ENCODE peak calls at places on chromosomes 3 and 15, in six cellular contexts. P is tibial artery, G is PC-3, O is prostate gland, S is RWPE1, F is lower lobe of right lung. L is an unnamed sample.

GRCh38 chr15:31434418-31435255 is 108.0 kb downstream of the KLF13 start:
- DNase-seq in F (peak), O (no peak), G (peak), S (peak), P (no peak), L (peak)

GRCh38 chr15:75149911-75150709 is 51.6 kb upstream of the C15orf39 start:
- DNase-seq in F (no peak), P (no peak), O (no peak), S (peak), G (peak), L (peak)

GRCh38 chr3:172410702-172411477 is 37.4 kb downstream of the GHSR start:
- DNase-seq in P (no peak), F (no peak), G (no peak), S (no peak), O (no peak), L (no peak)

GRCh38 chr3:108719178-108719577 is 38.0 kb downstream of the RETNLB start:
- DNase-seq in S (no peak), P (no peak), F (no peak), G (no peak), O (no peak), L (no peak)

GRCh38 chr3:45426161-45426560 is 37.8 kb downstream of the LARS2 start:
- DNase-seq in G (no peak), S (no peak), O (no peak), P (no peak), F (peak), L (no peak)

GRCh38 chr3:55490194-55490913 is 3.2 kb upstream of the WNT5A start:
- DNase-seq in G (peak), P (no peak), S (no peak), O (no peak), F (no peak), L (no peak)

GRCh38 chr15:42137461-42138261 is 18.8 kb downstream of the PLA2G4F start:
- DNase-seq in S (peak), F (no peak), G (peak), P (peak), O (no peak), L (peak)

GRCh38 chr3:71949403-71949802 is 164.5 kb upstream of the PROK2 start:
- DNase-seq in G (no peak), P (no peak), O (no peak), F (no peak), S (no peak), L (no peak)

GRCh38 chr3:142947352-142947751 is 16.1 kb downstream of the PAQR9 start:
- DNase-seq in G (no peak), P (no peak), F (no peak), O (no peak), S (no peak), L (peak)

GRCh38 chr3:67610458-67610857 is 44.0 kb downstream of the SUCLG2 start:
- DNase-seq in P (no peak), F (no peak), G (peak), S (no peak), O (no peak), L (peak)

GRCh38 chr3:43218921-43219320 is 67.4 kb upstream of the SNRK start:
- DNase-seq in S (no peak), P (no peak), G (no peak), F (no peak), O (no peak), L (no peak)

GRCh38 chr3:168620854-168621253 is 525.1 kb upstream of the GOLIM4 start:
- DNase-seq in O (no peak), G (peak), P (no peak), S (peak), F (no peak), L (peak)

GRCh38 chr15:99421172-99421656 is 144.6 kb upstream of the MEF2A start:
- DNase-seq in S (no peak), F (no peak), P (peak), O (no peak), G (no peak), L (no peak)

GRCh38 chr15:64070965-64071851 is 22.4 kb downstream of the CIAO2A start:
- DNase-seq in G (peak), F (no peak), O (no peak), P (peak), S (peak), L (peak)

GRCh38 chr3:14788644-14789043 is 30.1 kb upstream of the FGD5 start:
- DNase-seq in S (no peak), O (no peak), G (no peak), P (no peak), F (no peak), L (no peak)

GRCh38 chr3:127172211-127172610 is 20.7 kb upstream of the PRR23E start:
- DNase-seq in O (no peak), S (no peak), F (no peak), G (no peak), P (no peak), L (no peak)

GRCh38 chr3:31614162-31614921 is 81.6 kb downstream of the STT3B start:
- DNase-seq in O (no peak), P (no peak), F (no peak), G (peak), S (peak), L (peak)

GRCh38 chr3:69012836-69013255 is 638 bp downstream of the EOGT start:
- DNase-seq in P (peak), O (peak), G (peak), F (peak), S (peak), L (peak)

GRCh38 chr3:18349197-18349798 is 75.8 kb downstream of the SATB1 start:
- DNase-seq in O (no peak), G (no peak), F (no peak), P (no peak), S (no peak), L (no peak)

GRCh38 chr3:18355819-18356218 is 69.3 kb downstream of the SATB1 start:
- DNase-seq in O (no peak), F (no peak), G (no peak), S (no peak), P (no peak), L (no peak)

GRCh38 chr3:18354706-18355105 is 70.4 kb downstream of the SATB1 start:
- DNase-seq in O (no peak), G (no peak), S (no peak), P (no peak), F (no peak), L (peak)

GRCh38 chr3:18351069-18351628 is 74.0 kb downstream of the SATB1 start:
- DNase-seq in O (no peak), F (no peak), S (no peak), G (no peak), P (no peak), L (no peak)

GRCh38 chr3:18351823-18352744 is 73.1 kb downstream of the SATB1 start:
- DNase-seq in P (peak), G (peak), S (no peak), O (peak), F (peak), L (no peak)
- H3K27ac ChIP-seq in P (no peak), G (no peak), S (no peak), O (peak), F (no peak), L (no peak)

GRCh38 chr15:65836665-65837064 is 32.6 kb upstream of the RAB11A start:
- DNase-seq in S (no peak), P (no peak), G (no peak), F (no peak), O (no peak), L (no peak)

GRCh38 chr15:65837301-65838283 is 31.7 kb upstream of the RAB11A start:
- DNase-seq in F (no peak), P (no peak), G (no peak), S (no peak), O (no peak), L (no peak)

GRCh38 chr15:65839985-65840384 is 29.3 kb upstream of the RAB11A start:
- DNase-seq in O (no peak), P (no peak), S (no peak), G (no peak), F (no peak), L (no peak)

GRCh38 chr15:65839354-65839901 is 29.9 kb upstream of the RAB11A start:
- DNase-seq in P (no peak), F (no peak), O (no peak), S (no peak), G (no peak), L (no peak)

GRCh38 chr15:65841121-65841930 is 28.0 kb upstream of the RAB11A start:
- DNase-seq in F (peak), P (peak), G (no peak), S (no peak), O (no peak), L (peak)
- H3K27ac ChIP-seq in F (peak), P (peak), G (no peak), S (no peak), O (no peak), L (peak)

DNA sequence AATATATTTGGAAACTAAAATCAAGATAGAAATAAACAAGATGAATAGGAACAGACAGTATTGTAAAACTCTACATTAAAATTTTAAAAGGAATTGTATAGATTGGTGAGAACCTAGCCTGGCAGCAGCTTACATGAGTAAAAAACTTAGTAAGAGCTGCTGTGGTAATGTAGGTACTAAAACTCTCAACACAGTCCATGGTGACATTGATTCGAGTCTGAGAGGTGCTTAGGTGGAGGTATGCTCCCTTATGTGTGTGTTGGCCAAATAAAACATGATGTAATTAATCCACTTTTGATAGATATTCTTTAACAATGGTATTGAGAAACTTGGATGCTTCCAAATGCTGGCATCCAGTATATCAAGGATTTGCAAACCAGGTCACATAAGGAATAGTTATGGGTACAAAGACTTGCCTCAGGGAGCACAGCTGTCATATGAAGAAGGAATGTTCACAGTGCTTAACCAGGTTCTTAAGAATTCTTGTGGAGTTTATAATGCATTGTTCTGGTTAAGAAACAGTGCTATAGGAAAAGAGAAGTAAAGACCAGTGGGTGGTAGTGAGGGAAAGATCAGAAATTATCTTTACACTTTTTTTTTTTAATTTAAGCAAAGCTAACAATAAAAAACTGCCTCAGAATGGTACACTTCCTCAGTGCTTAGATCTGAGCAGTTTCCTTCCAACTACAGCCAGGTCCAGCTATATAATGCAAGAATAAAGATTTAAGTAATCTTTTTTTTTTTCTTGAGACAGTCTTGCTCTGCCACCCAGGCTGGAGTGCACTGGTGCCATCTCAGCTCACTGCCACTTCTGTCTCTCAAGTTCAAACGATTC is 24.6 kb upstream of the IL20RB start:
- DNase-seq in O (peak), P (no peak), F (no peak), G (no peak), S (no peak), L (no peak)
- H3K27ac ChIP-seq in O (no peak), P (no peak), F (peak), G (peak), S (peak), L (no peak)

GRCh38 chr3:147089286-147089685 is 317.1 kb downstream of the ZIC4 start:
- DNase-seq in P (no peak), F (no peak), O (no peak), G (no peak), S (no peak), L (no peak)
- H3K27ac ChIP-seq in P (no peak), F (no peak), O (no peak), G (no peak), S (no peak), L (no peak)

GRCh38 chr15:79064496-79064895 is 26.1 kb downstream of the RASGRF1 start:
- DNase-seq in P (no peak), F (no peak), S (no peak), O (no peak), G (no peak), L (no peak)
- H3K27ac ChIP-seq in P (no peak), F (no peak), S (no peak), O (no peak), G (no peak), L (no peak)